ENCODE peak calls at places on chromosome 17, in five cellular contexts. C, M, Q, G and U are unnamed samples.

GRCh38 chr17:10735821-10736220 is 6.0 kb upstream of the TMEM220 start:
- DNase-seq in G (no peak), Q (no peak), M (no peak), C (no peak), U (no peak)

GRCh38 chr17:6541886-6542285 is 14.5 kb downstream of the PITPNM3 start:
- DNase-seq in C (no peak), Q (no peak), M (no peak), G (no peak), U (no peak)

GRCh38 chr17:60086822-60087591 is 8.3 kb upstream of the HEATR6 start:
- DNase-seq in C (no peak), Q (no peak), G (peak; percentile 88), M (no peak), U (no peak)

GRCh38 chr17:31391496-31391949 is at the start of gene RAB11FIP4:
- DNase-seq in G (peak; percentile 34), C (peak; percentile 63), Q (peak; percentile 58), M (peak; percentile 91), U (no peak)

GRCh38 chr17:42514867-42515266 is 21.2 kb upstream of the NAGLU start:
- DNase-seq in C (no peak), G (no peak), Q (no peak), M (no peak), U (no peak)

GRCh38 chr17:79626156-79626890 is 15.5 kb upstream of the RBFOX3 start:
- DNase-seq in M (peak; percentile 36), G (no peak), Q (no peak), C (peak; percentile 42), U (no peak)

GRCh38 chr17:27978689-27979175 is 63.7 kb upstream of the NLK start:
- DNase-seq in G (no peak), C (no peak), M (no peak), Q (no peak), U (no peak)

GRCh38 chr17:6413073-6413472 is 21.8 kb downstream of the AIPL1 start:
- DNase-seq in C (peak; percentile 82), G (peak; percentile 52), M (peak; percentile 54), Q (peak; percentile 59), U (peak; percentile 71)

GRCh38 chr17:7186241-7186640 is 7.1 kb upstream of the ASGR1 start:
- DNase-seq in C (peak; percentile 65), Q (no peak), M (no peak), G (peak; percentile 34), U (no peak)

GRCh38 chr17:80882323-80882722 is 109.3 kb upstream of the CHMP6 start:
- DNase-seq in M (no peak), G (no peak), C (no peak), Q (no peak), U (no peak)
- H3K9me2 ChIP-seq in M (no peaks in the 10 kb centered on the region), G (no peaks in the 10 kb centered on the region), C (no peaks in the 10 kb centered on the region), Q (no peaks in the 10 kb centered on the region), U (no peaks in the 10 kb centered on the region)

DNA sequence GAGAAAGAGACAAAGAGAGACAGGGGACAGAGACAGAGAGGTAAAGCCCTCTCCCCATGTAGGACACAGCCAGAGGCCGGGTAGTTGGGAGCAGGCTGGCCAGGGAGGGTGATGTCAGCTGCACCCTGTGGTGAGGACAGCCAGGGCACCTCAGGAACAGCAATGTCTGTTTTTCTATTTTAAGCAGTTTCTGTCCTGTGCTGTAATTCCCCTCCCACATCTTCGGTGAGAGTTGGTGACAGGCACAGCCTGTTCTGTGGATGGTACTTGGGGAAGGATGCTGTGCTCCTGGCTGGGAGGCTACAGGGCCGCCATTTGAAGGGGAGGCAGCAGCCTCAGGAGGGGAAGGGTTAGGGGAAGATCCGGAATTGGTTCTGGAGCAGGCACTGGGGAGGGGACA is 163.5 kb downstream of the SDK2 start:
- DNase-seq in G (no peak), C (no peak), M (no peak), Q (no peak), U (no peak)
- H3K9me2 ChIP-seq in G (no peaks in the 10 kb centered on the region), C (no peaks in the 10 kb centered on the region), M (no peaks in the 10 kb centered on the region), Q (no peaks in the 10 kb centered on the region), U (no peaks in the 10 kb centered on the region)

DNA sequence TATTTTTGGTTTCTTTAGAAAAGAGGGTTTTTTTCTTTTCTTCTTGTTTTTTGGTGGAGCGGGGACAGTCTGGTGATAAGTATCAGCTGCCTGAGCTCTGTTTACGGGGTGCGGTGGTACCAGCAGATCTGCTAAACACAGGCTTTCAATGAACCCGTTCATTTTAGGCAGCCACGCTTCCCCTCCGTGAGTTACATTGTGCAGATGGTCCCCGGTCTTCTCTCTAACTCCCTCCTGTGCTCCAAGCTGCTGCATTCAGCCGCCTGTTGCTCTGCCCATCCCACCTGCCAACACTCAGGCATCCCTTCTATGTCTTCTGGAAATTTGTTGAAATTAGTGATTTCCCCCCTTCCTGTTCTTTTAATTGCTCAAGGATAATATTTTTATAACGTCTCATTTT is 82.1 kb upstream of the ELAC2 start:
- DNase-seq in M (no peak), Q (no peak), C (no peak), G (no peak), U (no peak)
- H3K9me2 ChIP-seq in M (no peaks in the 10 kb centered on the region), Q (no peaks in the 10 kb centered on the region), C (peaks cover 3% of the 10 kb centered on the region), G (no peaks in the 10 kb centered on the region), U (no peaks in the 10 kb centered on the region)

GRCh38 chr17:8290043-8290442 is 1.6 kb downstream of the RANGRF start:
- DNase-seq in C (no peak), G (peak; percentile 57), M (no peak), Q (no peak), U (no peak)
- H3K9me2 ChIP-seq in C (no peaks in the 10 kb centered on the region), G (no peaks in the 10 kb centered on the region), M (no peaks in the 10 kb centered on the region), Q (no peaks in the 10 kb centered on the region), U (no peaks in the 10 kb centered on the region)

DNA sequence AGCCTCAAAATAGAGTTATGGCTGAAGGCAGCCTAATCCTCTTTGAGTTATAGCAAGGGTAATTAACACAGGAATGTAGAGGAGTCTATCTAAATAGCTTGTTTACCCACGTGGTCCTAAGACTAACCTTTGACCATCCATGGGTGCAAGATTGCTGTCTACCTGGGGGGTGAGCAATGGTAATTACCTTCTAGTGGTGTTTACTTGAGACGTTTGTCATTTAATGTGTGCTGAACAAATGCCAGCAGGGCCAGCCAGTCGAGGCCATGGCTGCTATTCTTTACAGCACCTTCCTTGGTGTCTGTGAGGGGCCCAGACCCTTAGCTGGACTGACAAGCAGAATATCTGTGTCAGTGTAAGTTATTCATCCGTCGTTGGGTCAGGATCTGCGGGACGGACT is 13.9 kb upstream of the PRPSAP1 start:
- DNase-seq in M (no peak), G (no peak), Q (no peak), C (no peak), U (no peak)
- H3K9me2 ChIP-seq in M (no peaks in the 10 kb centered on the region), G (no peaks in the 10 kb centered on the region), Q (no peaks in the 10 kb centered on the region), C (no peaks in the 10 kb centered on the region), U (no peaks in the 10 kb centered on the region)

GRCh38 chr17:56452469-56452868 is 141.0 kb upstream of the NOG start:
- DNase-seq in C (no peak), G (no peak), Q (no peak), M (no peak), U (no peak)
- H3K9me2 ChIP-seq in C (peaks cover 16% of the 10 kb centered on the region), G (no peaks in the 10 kb centered on the region), Q (no peaks in the 10 kb centered on the region), M (no peaks in the 10 kb centered on the region), U (no peaks in the 10 kb centered on the region)

GRCh38 chr17:77929180-77929564 is 29.3 kb upstream of the TNRC6C start:
- DNase-seq in C (no peak), Q (no peak), G (no peak), M (no peak), U (no peak)

GRCh38 chr17:77927777-77928518 is 30.6 kb upstream of the TNRC6C start:
- DNase-seq in G (no peak), Q (no peak), C (no peak), M (peak; percentile 74), U (no peak)

GRCh38 chr17:77929871-77930436 is 28.5 kb upstream of the TNRC6C start:
- DNase-seq in M (no peak), C (no peak), G (no peak), Q (no peak), U (no peak)

GRCh38 chr17:77926967-77927366 is 31.5 kb upstream of the TNRC6C start:
- DNase-seq in G (no peak), M (no peak), C (no peak), Q (no peak), U (no peak)

GRCh38 chr17:77928519-77929179 is 29.9 kb upstream of the TNRC6C start:
- DNase-seq in G (no peak), Q (no peak), C (no peak), M (no peak), U (no peak)
- H3K9me2 ChIP-seq in G (no peaks in the 10 kb centered on the region), Q (no peaks in the 10 kb centered on the region), C (peaks cover 4% of the 10 kb centered on the region), M (no peaks in the 10 kb centered on the region), U (no peaks in the 10 kb centered on the region)

GRCh38 chr17:4966844-4967538 is 626 bp downstream of the SPAG7 start:
- DNase-seq in M (peak; percentile 94), Q (peak; percentile 99), G (peak; percentile 99), C (peak; percentile 99), U (peak; percentile 99)

GRCh38 chr17:4967539-4968165 is at the start of gene SPAG7:
- DNase-seq in Q (peak; percentile 98), G (peak; percentile 97), M (peak; percentile 95), C (peak; percentile 96), U (peak; percentile 94)

GRCh38 chr17:4969551-4970231 is 2.1 kb upstream of the SPAG7 start:
- DNase-seq in M (no peak), Q (peak; percentile 67), C (no peak), G (peak; percentile 65), U (no peak)

GRCh38 chr17:4968916-4969550 is 1.4 kb upstream of the SPAG7 start:
- DNase-seq in C (no peak), G (peak; percentile 93), Q (peak; percentile 79), M (peak; percentile 48), U (no peak)

DNA sequence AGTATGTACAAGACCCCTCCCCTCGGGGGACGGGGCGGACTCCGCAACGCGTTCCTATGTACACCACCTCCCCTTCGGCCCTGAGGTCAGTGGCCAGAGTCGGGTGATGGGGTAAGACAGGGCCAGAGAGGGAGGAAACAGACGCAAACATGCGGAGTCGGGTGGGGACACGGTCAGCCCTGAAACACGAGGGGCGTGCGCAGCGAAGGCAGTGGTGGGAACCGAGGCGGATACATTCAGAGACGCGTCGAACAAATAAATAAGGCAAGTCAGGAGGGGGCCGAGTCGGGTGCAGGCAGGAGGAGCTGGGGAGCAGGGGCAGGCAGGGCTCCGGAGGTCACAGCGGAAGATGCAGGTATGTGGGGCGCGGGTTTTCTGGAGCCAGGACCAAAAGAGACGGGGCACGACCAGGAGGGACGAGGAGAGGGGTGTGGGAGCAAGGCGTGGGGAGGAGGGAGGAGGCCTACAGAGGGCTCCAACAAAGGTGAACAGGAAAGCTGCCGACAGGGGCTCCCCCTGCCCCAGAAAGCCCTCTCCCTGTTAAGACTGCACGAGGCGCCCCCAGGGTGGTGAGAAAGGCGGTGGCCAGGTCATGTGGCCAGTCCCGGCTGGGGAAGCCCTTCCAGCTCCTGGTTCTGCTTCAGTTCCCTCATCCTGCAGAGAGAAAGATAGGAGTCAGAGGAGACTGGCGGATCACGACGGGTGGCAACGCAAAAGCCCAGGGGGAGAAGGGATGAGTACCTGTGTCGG is 724 bp upstream of the SPAG7 start:
- DNase-seq in G (peak; percentile 37), M (peak; percentile 82), Q (peak; percentile 57), C (peak; percentile 59), U (no peak)
- H3K9me2 ChIP-seq in G (no peaks in the 10 kb centered on the region), M (no peaks in the 10 kb centered on the region), Q (no peaks in the 10 kb centered on the region), C (no peaks in the 10 kb centered on the region), U (no peaks in the 10 kb centered on the region)

DNA sequence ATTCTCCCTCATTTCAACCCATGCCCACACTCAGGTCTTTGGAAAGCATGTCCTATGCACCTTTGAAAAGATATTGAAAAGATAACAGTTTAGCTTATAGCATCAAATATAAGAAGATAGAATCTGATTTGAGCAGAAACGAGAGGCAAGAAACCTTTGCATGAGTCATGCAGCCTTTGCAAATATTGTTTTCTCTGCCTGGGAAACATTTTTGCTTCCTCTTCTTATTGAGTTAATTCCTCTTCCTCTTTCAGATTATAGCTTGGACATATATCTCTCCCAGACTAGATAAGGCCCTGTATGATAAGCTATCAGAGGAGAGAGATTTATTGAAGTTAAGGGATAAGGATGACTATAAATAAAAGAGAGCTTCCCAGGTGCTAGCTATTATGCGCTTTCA is 46.1 kb upstream of the KCNJ2 start:
- DNase-seq in M (no peak), G (no peak), Q (no peak), C (no peak), U (no peak)
- H3K9me2 ChIP-seq in M (no peaks in the 10 kb centered on the region), G (no peaks in the 10 kb centered on the region), Q (no peaks in the 10 kb centered on the region), C (peaks cover 6% of the 10 kb centered on the region), U (no peaks in the 10 kb centered on the region)